ENCODE peak calls at places on chromosome 11, in eight cellular contexts. U is heart right ventricle, H is NCI-H460, V is neuronal stem cell, C is omental fat pad, I is astrocyte of the spinal cord, A is A172, O is midbrain. S is an unnamed sample.

GRCh38 chr11:84372366-84372765 is 1086.2 kb upstream of the CCDC90B start:
- DNase-seq in U (no peak), H (no peak), V (no peak), C (no peak), I (no peak), A (no peak), O (no peak), S (no peak)

GRCh38 chr11:10806206-10806605 is 2.5 kb downstream of the EIF4G2 start:
- DNase-seq in U (no peak), H (no peak), V (no peak), C (no peak), I (no peak), A (no peak), O (no peak), S (no peak)

GRCh38 chr11:17765381-17766359 is 31.1 kb downstream of the KCNC1 start:
- DNase-seq in U (no peak), H (no peak), V (peak; percentile 76), C (no peak), I (no peak), A (no peak), O (no peak), S (peak; percentile 43)

GRCh38 chr11:1301220-1302000 is 8.0 kb downstream of the TOLLIP start:
- DNase-seq in U (no peak), H (no peak), V (no peak), C (no peak), I (no peak), A (no peak), O (no peak), S (no peak)

GRCh38 chr11:79397252-79397651 is 43.6 kb downstream of the TENM4 start:
- DNase-seq in U (no peak), H (no peak), V (no peak), C (no peak), I (peak; percentile 37), A (no peak), O (no peak), S (no peak)

GRCh38 chr11:61952882-61953281 is 2.7 kb downstream of the BEST1 start:
- DNase-seq in U (no peak), H (no peak), V (no peak), C (no peak), I (no peak), A (no peak), O (no peak), S (no peak)

GRCh38 chr11:19419813-19420212 is 179.1 kb upstream of the E2F8 start:
- DNase-seq in U (no peak), H (peak; percentile 72), V (no peak), C (no peak), I (no peak), A (no peak), O (no peak), S (no peak)

GRCh38 chr11:78072455-78072854 is 7.2 kb downstream of the NDUFC2 start:
- DNase-seq in U (no peak), H (no peak), V (no peak), C (no peak), I (no peak), A (no peak), O (no peak), S (no peak)

GRCh38 chr11:22371188-22371587 is 33.0 kb downstream of the SLC17A6 start:
- DNase-seq in U (no peak), H (no peak), V (peak; percentile 32), C (no peak), I (no peak), A (no peak), O (peak; percentile 4), S (no peak)

GRCh38 chr11:13486926-13487660 is 8.7 kb downstream of the PTH start:
- DNase-seq in U (peak; percentile 72), H (peak; percentile 61), V (peak; percentile 49), C (no peak), I (no peak), A (no peak), O (no peak), S (peak; percentile 39)

GRCh38 chr11:10456519-10456918 is 1.5 kb downstream of the AMPD3 start:
- DNase-seq in U (no peak), H (no peak), V (no peak), C (no peak), I (no peak), A (no peak), O (no peak), S (no peak)

GRCh38 chr11:33406241-33406640 is 149.1 kb downstream of the HIPK3 start:
- DNase-seq in U (no peak), H (no peak), V (no peak), C (no peak), I (no peak), A (no peak), O (no peak), S (no peak)

GRCh38 chr11:19185036-19185435 is 16.7 kb downstream of the CSRP3 start:
- DNase-seq in U (no peak), H (no peak), V (no peak), C (no peak), I (no peak), A (no peak), O (no peak), S (no peak)

GRCh38 chr11:46210133-46210636 is 67.3 kb upstream of the CREB3L1 start:
- DNase-seq in U (no peak), H (no peak), V (no peak), C (no peak), I (peak; percentile 28), A (peak; percentile 73), O (no peak), S (no peak)

GRCh38 chr11:72652871-72653615 is 21.2 kb downstream of the PDE2A start:
- DNase-seq in U (no peak), H (no peak), V (peak; percentile 69), C (no peak), I (no peak), A (no peak), O (no peak), S (no peak)

GRCh38 chr11:116162541-116163230 is 610.1 kb downstream of the BUD13 start:
- DNase-seq in U (no peak), H (no peak), V (peak; percentile 73), C (no peak), I (no peak), A (no peak), O (no peak), S (peak; percentile 68)

GRCh38 chr11:88338223-88338661 is 706 bp upstream of the CTSC start:
- DNase-seq in U (peak; percentile 30), H (peak; percentile 61), V (no peak), C (no peak), I (peak; percentile 66), A (peak; percentile 27), O (peak; percentile 28), S (peak; percentile 4)

GRCh38 chr11:64078294-64078693 is 42.6 kb downstream of the FLRT1 start:
- DNase-seq in U (no peak), H (no peak), V (no peak), C (no peak), I (no peak), A (no peak), O (no peak), S (no peak)

GRCh38 chr11:57358543-57358961 is 20.4 kb downstream of the P2RX3 start:
- DNase-seq in U (no peak), H (no peak), V (no peak), C (no peak), I (no peak), A (no peak), O (no peak), S (no peak)